ENCODE peak calls at places on chromosomes 13 and 19, in four cellular contexts. H, T, R and N are unnamed samples.

GRCh38 chr13:37067874-37068273 is 8.4 kb upstream of the SUPT20H start:
- DNase-seq in H (no peak), T (no peak), R (no peak), N (no peak)

GRCh38 chr13:68174905-68175304 is 944.8 kb upstream of the PCDH9 start:
- DNase-seq in H (no peak), T (no peak), R (no peak), N (no peak)

GRCh38 chr13:26074706-26075105 is 22.9 kb upstream of the SHISA2 start:
- DNase-seq in H (peak), T (no peak), R (no peak), N (no peak)

GRCh38 chr19:4051175-4052101 is 15.3 kb downstream of the ZBTB7A start:
- DNase-seq in H (peak), T (no peak), R (peak), N (no peak)

GRCh38 chr13:44407891-44408290 is 34.3 kb downstream of the SERP2 start:
- DNase-seq in H (no peak), T (no peak), R (no peak), N (no peak)

GRCh38 chr19:14497347-14497921 is 1.5 kb upstream of the GIPC1 start:
- DNase-seq in H (peak), T (no peak), R (no peak), N (no peak)

GRCh38 chr19:10617409-10618121 is 7.8 kb upstream of the SLC44A2 start:
- DNase-seq in H (peak), T (no peak), R (peak), N (no peak)

GRCh38 chr19:49924004-49924880 is 4.8 kb upstream of the ATF5 start:
- DNase-seq in H (no peak), T (no peak), R (peak), N (no peak)

GRCh38 chr19:23981863-23982262 is 67.2 kb downstream of the ZNF726 start:
- DNase-seq in H (no peak), T (no peak), R (no peak), N (peak)

GRCh38 chr13:21747456-21747855 is 76.6 kb downstream of the FGF9 start:
- DNase-seq in H (no peak), T (no peak), R (no peak), N (no peak)

GRCh38 chr13:20136781-20137703 is 23.8 kb downstream of the GJA3 start:
- DNase-seq in H (peak), T (peak), R (peak), N (peak)

GRCh38 chr13:110523838-110524237 is 37.7 kb downstream of the RAB20 start:
- DNase-seq in H (no peak), T (no peak), R (no peak), N (no peak)

GRCh38 chr19:28426902-28427232 is 786.1 kb downstream of the UQCRFS1 start:
- DNase-seq in H (no peak), T (peak), R (peak), N (no peak)

GRCh38 chr13:73991884-73992283 is 142.3 kb downstream of the KLF12 start:
- DNase-seq in H (no peak), T (no peak), R (no peak), N (no peak)

GRCh38 chr13:99484405-99484981 is 16.8 kb upstream of the TM9SF2 start:
- DNase-seq in H (no peak), T (no peak), R (peak), N (no peak)

GRCh38 chr19:58556633-58557252 is 1.7 kb downstream of the UBE2M start:
- DNase-seq in H (no peak), T (no peak), R (no peak), N (peak)

GRCh38 chr19:58379276-58379675 is 1.6 kb downstream of the ZNF837 start:
- DNase-seq in H (no peak), T (no peak), R (no peak), N (no peak)

GRCh38 chr19:30214651-30215051 is 157.5 kb upstream of the ZNF536 start:
- DNase-seq in H (no peak), T (no peak), R (no peak), N (no peak)

GRCh38 chr13:21884299-21884878 is 213.5 kb downstream of the FGF9 start:
- DNase-seq in H (no peak), T (no peak), R (no peak), N (no peak)

GRCh38 chr19:48695743-48696352 is at the start of gene FUT2:
- DNase-seq in H (peak), T (peak), R (no peak), N (no peak)

GRCh38 chr19:7533281-7533819 is 2.2 kb upstream of the PNPLA6 start:
- DNase-seq in H (no peak), T (peak), R (peak), N (no peak)

GRCh38 chr13:21420706-21421105 is 38.4 kb downstream of the ZDHHC20 start:
- DNase-seq in H (no peak), T (no peak), R (peak), N (no peak)

GRCh38 chr13:109718726-109719125 is 67.7 kb downstream of the IRS2 start:
- DNase-seq in H (no peak), T (no peak), R (no peak), N (no peak)

GRCh38 chr19:38360351-38360750 is 14.0 kb upstream of the PSMD8 start:
- DNase-seq in H (no peak), T (no peak), R (no peak), N (no peak)

GRCh38 chr19:16098821-16099220 is 12.9 kb upstream of the RAB8A start:
- DNase-seq in H (no peak), T (no peak), R (peak), N (no peak)

GRCh38 chr19:16957151-16957662 is 68.4 kb downstream of the F2RL3 start:
- DNase-seq in H (peak), T (no peak), R (no peak), N (no peak)

GRCh38 chr13:32246468-32246867 is 68.7 kb downstream of the ZAR1L start:
- DNase-seq in H (peak), T (peak), R (peak), N (no peak)

GRCh38 chr13:93690139-93690538 is 463.5 kb downstream of the GPC6 start:
- DNase-seq in H (no peak), T (peak), R (peak), N (no peak)

GRCh38 chr13:45779901-45780300 is 71.7 kb downstream of the SIAH3 start:
- DNase-seq in H (no peak), T (no peak), R (no peak), N (no peak)

GRCh38 chr19:17184381-17184841 is 30.7 kb upstream of the USE1 start:
- DNase-seq in H (no peak), T (no peak), R (no peak), N (no peak)

GRCh38 chr19:2089001-2089711 is 7.0 kb downstream of the MOB3A start:
- DNase-seq in H (no peak), T (no peak), R (no peak), N (no peak)

GRCh38 chr19:2083174-2083854 is 12.8 kb downstream of the MOB3A start:
- DNase-seq in H (no peak), T (no peak), R (no peak), N (no peak)

GRCh38 chr19:2089727-2090053 is 6.4 kb downstream of the MOB3A start:
- DNase-seq in H (no peak), T (no peak), R (no peak), N (no peak)

GRCh38 chr19:2084993-2085720 is 11.0 kb downstream of the MOB3A start:
- DNase-seq in H (no peak), T (no peak), R (no peak), N (no peak)

GRCh38 chr19:2087621-2088100 is 8.5 kb downstream of the MOB3A start:
- DNase-seq in H (no peak), T (no peak), R (no peak), N (no peak)
- TF ChIP-seq CTCF in H (no peak), T (no peak), R (no peak), N (no peak)

DNA sequence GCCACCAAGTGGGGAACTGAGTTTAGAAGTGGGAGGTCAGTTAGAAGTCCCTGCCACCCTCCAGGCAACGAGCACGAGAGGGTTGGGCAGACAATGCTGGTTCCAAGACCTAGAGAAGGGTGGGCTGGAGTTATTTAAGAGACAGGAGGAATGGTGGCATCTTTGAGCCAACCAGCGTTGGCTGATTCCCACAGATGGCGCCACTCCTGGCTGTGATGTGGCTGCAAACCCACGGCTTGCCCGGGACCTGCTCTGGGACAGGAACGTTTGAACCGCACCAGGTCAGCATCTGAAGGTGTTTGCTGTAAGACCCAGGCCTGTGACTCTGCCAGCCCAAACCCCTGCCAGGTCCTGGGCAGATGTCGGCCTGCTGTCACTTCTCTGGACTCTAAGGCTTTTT is 42.8 kb downstream of the BICRA start:
- DNase-seq in H (no peak), T (no peak), R (no peak), N (no peak)
- TF ChIP-seq CTCF in H (no peak), T (no peak), R (no peak), N (no peak)

DNA sequence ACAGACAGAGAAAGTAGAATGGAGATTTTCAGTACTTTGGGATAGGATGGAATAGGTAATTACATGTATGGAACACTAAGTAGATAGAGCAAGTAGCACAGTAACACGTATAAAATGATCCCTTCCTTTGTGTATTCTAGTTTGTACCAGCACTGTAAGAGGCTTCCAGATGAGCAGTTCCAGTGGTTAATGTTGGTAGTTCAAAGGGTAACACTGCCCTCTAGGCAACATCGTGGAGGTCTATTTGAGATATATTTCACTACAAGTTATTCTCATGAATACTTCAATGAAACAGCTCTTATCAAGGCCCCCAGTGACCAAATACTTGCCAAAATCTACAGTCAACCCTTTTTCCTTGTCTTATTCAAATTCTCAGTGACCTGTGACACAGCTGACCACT is 13.5 kb upstream of the ZNF563 start:
- DNase-seq in H (no peak), T (no peak), R (no peak), N (no peak)
- TF ChIP-seq CTCF in H (no peak), T (no peak), R (no peak), N (no peak)

GRCh38 chr13:83919775-83920174 is 37.5 kb upstream of the SLITRK1 start:
- DNase-seq in H (no peak), T (peak), R (no peak), N (no peak)
- TF ChIP-seq CTCF in H (no peak), T (no peak), R (no peak), N (no peak)

GRCh38 chr13:96766311-96766710 is 228.0 kb downstream of the OXGR1 start:
- DNase-seq in H (no peak), T (no peak), R (no peak), N (no peak)

GRCh38 chr13:96768524-96768923 is 225.8 kb downstream of the OXGR1 start:
- DNase-seq in H (no peak), T (no peak), R (no peak), N (no peak)

GRCh38 chr13:96769874-96770273 is 224.4 kb downstream of the OXGR1 start:
- DNase-seq in H (no peak), T (no peak), R (no peak), N (no peak)

GRCh38 chr13:96772426-96772825 is 221.8 kb downstream of the OXGR1 start:
- DNase-seq in H (no peak), T (no peak), R (no peak), N (no peak)

DNA sequence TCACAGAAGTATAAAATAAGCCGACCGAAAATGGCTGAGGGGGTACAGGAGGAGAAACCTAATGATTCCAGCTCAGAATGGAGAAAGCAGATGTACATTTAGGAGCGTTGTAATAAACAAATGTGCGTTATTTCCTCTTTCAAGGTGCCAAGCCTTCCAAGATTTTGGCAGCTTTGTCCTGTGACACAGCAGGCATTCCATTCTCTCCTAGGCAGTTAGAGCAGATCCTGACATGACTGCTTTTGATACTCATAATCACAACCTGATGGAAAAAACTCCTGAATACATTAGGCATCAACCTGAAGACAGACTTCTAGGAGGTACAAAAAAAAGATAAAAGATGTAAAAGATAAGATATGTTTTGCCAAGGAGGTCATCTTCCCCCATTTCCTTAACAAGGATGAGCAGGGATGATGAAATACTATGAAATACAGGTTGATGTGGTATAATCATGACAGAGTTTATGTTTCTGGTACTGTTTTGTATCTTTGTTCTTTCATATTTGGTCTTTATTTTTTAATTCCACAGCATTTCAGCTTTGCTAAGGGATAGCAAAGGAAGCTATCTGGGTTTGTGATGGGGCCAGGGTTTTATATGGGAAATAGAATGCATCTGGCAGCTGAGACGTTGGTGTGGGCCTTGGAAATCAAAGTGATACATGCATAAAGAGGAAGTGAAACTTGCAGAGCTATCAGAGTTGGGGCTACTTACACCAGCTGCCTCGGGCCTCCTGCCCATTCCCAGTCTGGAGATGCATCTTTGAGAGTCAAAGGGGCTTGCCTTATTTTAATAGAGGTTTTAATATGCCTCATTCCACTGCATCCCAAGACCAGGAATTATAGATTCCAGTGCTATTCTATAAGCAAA is 222.5 kb downstream of the OXGR1 start:
- DNase-seq in H (no peak), T (no peak), R (peak), N (no peak)
- TF ChIP-seq CTCF in H (no peak), T (no peak), R (no peak), N (no peak)

GRCh38 chr19:460877-461609 is at the start of gene SHC2:
- DNase-seq in H (peak), T (peak), R (no peak), N (no peak)

GRCh38 chr19:457636-458035 is 3.2 kb downstream of the SHC2 start:
- DNase-seq in H (no peak), T (no peak), R (no peak), N (no peak)

GRCh38 chr19:461664-462551 is 1.1 kb upstream of the SHC2 start:
- DNase-seq in H (peak), T (peak), R (no peak), N (no peak)

GRCh38 chr19:458091-459042 is 2.5 kb downstream of the SHC2 start:
- DNase-seq in H (no peak), T (no peak), R (no peak), N (no peak)

GRCh38 chr19:459724-460511 is 915 bp downstream of the SHC2 start:
- DNase-seq in H (peak), T (peak), R (peak), N (no peak)
- TF ChIP-seq CTCF in H (no peak), T (no peak), R (no peak), N (no peak)

DNA sequence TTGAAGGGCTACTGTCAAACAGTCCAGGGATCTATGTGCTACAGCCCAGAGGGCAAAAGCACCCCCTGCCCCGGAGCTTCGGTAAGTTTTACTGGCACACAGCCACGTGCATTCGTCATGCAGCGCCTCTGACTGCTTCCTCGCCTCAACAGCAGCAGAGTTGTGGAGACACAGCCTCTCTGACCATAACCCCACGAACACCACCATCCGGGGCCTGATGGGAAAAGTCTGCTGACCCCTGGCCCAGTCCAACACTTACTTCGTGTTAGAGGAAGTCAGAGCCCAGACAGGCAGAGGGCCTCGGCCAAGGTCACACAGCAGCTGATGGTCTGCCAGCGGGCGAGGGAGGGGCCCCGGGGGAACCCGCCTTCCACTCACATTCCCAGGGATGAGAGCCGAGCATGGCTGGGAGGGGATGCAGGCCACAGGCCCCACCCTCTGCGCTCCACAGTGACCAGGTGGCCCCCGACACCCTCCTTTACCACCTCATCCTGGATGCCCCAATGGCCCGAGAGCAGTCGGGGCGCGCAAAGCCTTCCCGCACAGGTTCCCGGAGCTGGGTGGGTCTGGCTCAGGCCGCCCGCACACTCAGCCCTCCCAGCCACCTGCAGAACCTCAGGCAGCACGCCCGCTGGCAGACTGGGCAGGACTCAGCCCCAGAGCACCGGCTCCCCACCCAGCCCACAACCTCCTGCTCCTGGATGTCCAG is 5.0 kb downstream of the CBARP start:
- DNase-seq in H (no peak), T (no peak), R (peak), N (no peak)
- TF ChIP-seq CTCF in H (no peak), T (no peak), R (no peak), N (no peak)